ENCODE peak calls at places on chromosomes 3 and 15, in ten cellular contexts. S is KBM-7, I is AG04450, X is iPS-NIHi11, R is right lobe of liver, Z is GM04504, L is A549, K is suprapubic skin, H is Karpas-422, E is NCI-H1930. P is an unnamed sample.

GRCh38 chr3:158105124-158105709 is 1.0 kb downstream of the SHOX2 start:
- DNase-seq in K (peak), S (peak), R (no peak), H (peak), X (no peak), E (no peak), L (peak), Z (no peak), I (no peak), P (no peak)

GRCh38 chr15:74403981-74404563 is 29.7 kb downstream of the SEMA7A start:
- DNase-seq in X (no peak), H (peak), K (no peak), I (no peak), S (peak), L (no peak), E (no peak), R (no peak), Z (no peak), P (no peak)

GRCh38 chr15:37995461-37996347 is 61.3 kb downstream of the TMCO5A start:
- DNase-seq in H (peak), L (no peak), X (peak), I (peak), E (peak), R (no peak), K (no peak), Z (peak), S (peak), P (no peak)

GRCh38 chr15:99014803-99015676 is 7.4 kb upstream of the PGPEP1L start:
- DNase-seq in X (peak), H (no peak), K (no peak), L (peak), R (no peak), I (no peak), Z (no peak), S (peak), E (peak), P (peak)

GRCh38 chr3:192772495-192772894 is 45.2 kb upstream of the FGF12 start:
- DNase-seq in K (no peak), S (peak), Z (peak), E (peak), R (peak), L (no peak), I (no peak), X (peak), H (peak), P (no peak)

GRCh38 chr15:51046799-51047449 is 47.8 kb downstream of the TNFAIP8L3 start:
- DNase-seq in S (no peak), E (no peak), L (no peak), K (no peak), I (peak), R (peak), H (no peak), Z (no peak), X (no peak), P (no peak)

GRCh38 chr3:127612966-127613365 is 14.8 kb downstream of the MCM2 start:
- DNase-seq in H (no peak), R (no peak), Z (no peak), X (no peak), S (no peak), I (no peak), L (no peak), K (no peak), E (no peak), P (peak)

GRCh38 chr3:156811092-156811862 is 14.9 kb upstream of the LEKR1 start:
- DNase-seq in L (no peak), R (no peak), I (no peak), X (no peak), K (no peak), Z (peak), H (no peak), E (no peak), S (no peak), P (no peak)

GRCh38 chr3:194602580-194603300 is 30.5 kb downstream of the TMEM44 start:
- DNase-seq in S (no peak), R (no peak), H (no peak), K (no peak), L (no peak), E (no peak), Z (no peak), I (no peak), X (no peak), P (no peak)

GRCh38 chr3:119643094-119643493 is 17.3 kb downstream of the POPDC2 start:
- DNase-seq in E (no peak), L (no peak), Z (no peak), I (no peak), X (no peak), R (no peak), S (no peak), K (no peak), H (no peak), P (no peak)

GRCh38 chr15:70380484-70380883 is 282.8 kb upstream of the TLE3 start:
- DNase-seq in S (no peak), Z (no peak), K (no peak), X (no peak), L (no peak), R (no peak), I (no peak), E (no peak), H (no peak), P (no peak)

GRCh38 chr3:43062556-43063040 is 43.3 kb downstream of the POMGNT2 start:
- DNase-seq in R (no peak), Z (no peak), X (peak), H (no peak), L (no peak), I (no peak), S (no peak), K (no peak), E (no peak), P (no peak)

GRCh38 chr3:105518806-105519418 is 152.2 kb downstream of the ALCAM start:
- DNase-seq in Z (peak), H (peak), X (peak), R (no peak), E (peak), I (peak), S (peak), K (no peak), L (peak), P (peak)

GRCh38 chr3:12127366-12127765 is 31.3 kb downstream of the TIMP4 start:
- DNase-seq in E (no peak), S (no peak), K (no peak), X (no peak), L (no peak), I (no peak), Z (no peak), R (no peak), H (no peak), P (no peak)

GRCh38 chr3:123698813-123699212 is 114.0 kb upstream of the HACD2 start:
- DNase-seq in X (no peak), R (no peak), S (no peak), Z (no peak), K (no peak), H (no peak), I (no peak), E (no peak), L (no peak), P (no peak)

GRCh38 chr15:38894260-38894948 is 329.8 kb upstream of the RASGRP1 start:
- DNase-seq in X (no peak), I (peak), E (no peak), K (no peak), R (no peak), L (peak), H (no peak), Z (peak), S (no peak), P (no peak)

GRCh38 chr3:75101329-75102147 is 487.1 kb upstream of the CNTN3 start:
- DNase-seq in S (no peak), H (no peak), I (no peak), R (no peak), X (peak), Z (no peak), K (no peak), E (no peak), L (no peak), P (no peak)

P was measured in DMS79.